ENCODE peak calls at places on chromosomes 16 and 17, in nine cellular contexts. O is fibroblast of lung, M is tibial artery, I is tibial nerve, H is lung, B is transverse colon, U is PC-3, F is AG04450, K is lower lobe of right lung. Y is an unnamed sample.

GRCh38 chr16:57155702-57156350 is 30.0 kb downstream of the PSME3IP1 start:
- DNase-seq in F (no peak), B (no peak), H (no peak), M (no peak), U (no peak), I (no peak), K (no peak), O (no peak), Y (no peak)

GRCh38 chr16:64339052-64339770 is 782.7 kb downstream of the CDH11 start:
- DNase-seq in B (no peak), F (peak; percentile 21), O (peak; percentile 84), U (peak; percentile 74), M (no peak), H (no peak), K (no peak), I (no peak), Y (no peak)

GRCh38 chr16:10965440-10966039 is 21.2 kb downstream of the CLEC16A start:
- DNase-seq in B (no peak), K (no peak), O (no peak), U (no peak), M (no peak), H (no peak), I (no peak), F (no peak), Y (no peak)

GRCh38 chr16:74951676-74952075 is 33.2 kb downstream of the WDR59 start:
- DNase-seq in K (no peak), O (no peak), H (no peak), M (peak; percentile 24), I (no peak), B (no peak), F (no peak), U (no peak), Y (no peak)

GRCh38 chr17:73564856-73565255 is 79.4 kb downstream of the SDK2 start:
- DNase-seq in K (no peak), H (no peak), I (no peak), O (no peak), M (no peak), F (no peak), B (peak; percentile 17), U (peak; percentile 79), Y (no peak)

GRCh38 chr17:79814966-79815835 is 18.3 kb upstream of the CBX8 start:
- DNase-seq in B (peak; percentile 68), O (no peak), I (no peak), F (no peak), U (peak; percentile 70), M (no peak), K (peak; percentile 83), H (peak; percentile 67), Y (no peak)

GRCh38 chr17:15456972-15457722 is 10.3 kb downstream of the CDRT4 start:
- DNase-seq in B (peak; percentile 46), U (peak; percentile 45), O (peak; percentile 87), M (peak; percentile 84), I (peak; percentile 78), K (no peak), H (peak; percentile 51), F (peak; percentile 80), Y (peak; percentile 54)

GRCh38 chr16:67989322-67990017 is 9.2 kb upstream of the DPEP3 start:
- DNase-seq in O (no peak), H (no peak), F (no peak), B (no peak), U (no peak), M (no peak), I (no peak), K (no peak), Y (no peak)

GRCh38 chr17:77649717-77650211 is 308.7 kb upstream of the TNRC6C start:
- DNase-seq in K (no peak), O (peak; percentile 75), M (no peak), U (peak; percentile 66), B (no peak), I (no peak), H (no peak), F (no peak), Y (no peak)

GRCh38 chr17:45709889-45710288 is 74.2 kb upstream of the CRHR1 start:
- DNase-seq in H (no peak), U (no peak), B (no peak), O (no peak), F (no peak), M (no peak), I (no peak), K (no peak), Y (no peak)

GRCh38 chr17:42163113-42163512 is 8.3 kb upstream of the RAB5C start:
- DNase-seq in H (no peak), B (peak; percentile 27), I (no peak), O (no peak), U (no peak), F (no peak), K (no peak), M (no peak), Y (no peak)

GRCh38 chr17:67601897-67602296 is 115.8 kb upstream of the NOL11 start:
- DNase-seq in M (no peak), F (no peak), U (no peak), I (no peak), B (no peak), O (no peak), K (no peak), H (no peak), Y (no peak)

GRCh38 chr17:61284174-61284573 is 115.5 kb upstream of the TBX2 start:
- DNase-seq in H (no peak), U (peak; percentile 57), O (peak; percentile 91), F (no peak), M (no peak), B (no peak), K (no peak), I (no peak), Y (no peak)

GRCh38 chr16:27972500-27972899 is 91.0 kb downstream of the GSG1L start:
- DNase-seq in H (no peak), I (no peak), K (no peak), U (peak; percentile 56), F (no peak), O (peak; percentile 15), M (no peak), B (peak; percentile 11), Y (no peak)

DNA sequence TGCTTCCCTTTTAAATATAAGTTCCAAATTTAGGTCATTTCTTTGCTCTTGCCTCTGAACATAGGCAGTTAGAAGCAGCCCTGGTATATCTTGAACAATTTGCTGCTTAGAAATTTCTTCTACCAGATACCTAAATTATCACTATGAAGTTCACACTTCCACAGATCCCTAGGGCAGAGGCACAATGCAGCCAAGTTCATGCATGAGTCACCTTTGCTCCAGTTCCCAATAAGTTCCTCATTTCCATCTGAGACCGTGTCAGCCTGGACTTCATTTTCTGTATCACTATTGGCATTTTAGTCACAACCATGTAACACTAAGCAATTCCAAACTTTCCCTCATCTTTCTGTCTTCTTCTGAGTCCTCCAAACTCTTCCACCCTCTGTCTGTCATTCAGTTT is 44.9 kb downstream of the KCNJ16 start:
- DNase-seq in M (no peak), F (no peak), H (no peak), I (no peak), U (no peak), O (peak; percentile 29), B (no peak), K (no peak), Y (no peak)
- H3K27ac ChIP-seq in M (no peak overlapping the region), F (no peak overlapping the region), H (no peak overlapping the region), I (no peak overlapping the region), U (no peak overlapping the region), O (no peak overlapping the region), B (no peak overlapping the region), K (no peak overlapping the region), Y (no peak overlapping the region)

DNA sequence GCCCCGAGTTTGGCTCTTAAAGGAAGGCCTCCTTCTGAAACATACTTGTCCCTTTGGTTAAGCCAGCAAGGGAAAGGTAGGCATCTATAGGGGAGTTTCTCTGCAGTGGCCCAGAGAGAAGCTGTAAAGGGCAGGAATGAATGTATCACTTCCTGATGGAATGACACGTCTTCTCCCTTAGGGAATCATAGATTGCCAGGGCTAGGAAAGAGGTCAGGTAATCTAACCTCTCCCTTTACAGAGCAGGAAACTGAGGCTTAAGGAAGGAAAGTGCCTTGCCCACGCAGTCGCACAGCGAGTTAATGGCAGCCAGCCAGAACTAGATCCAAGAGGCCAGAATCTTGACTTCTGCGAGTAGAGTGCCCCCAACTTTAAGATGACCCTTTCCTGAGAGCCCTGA is 66.1 kb downstream of the NEUROD2 start:
- DNase-seq in K (no peak), U (no peak), H (no peak), B (no peak), F (no peak), O (no peak), M (no peak), I (no peak), Y (no peak)
- TF ChIP-seq CTCF in K (no peak), U (no peak), H (no peak), B (no peak), F (no peak), O (no peak), M (no peak), I (no peak), Y (no peak)

DNA sequence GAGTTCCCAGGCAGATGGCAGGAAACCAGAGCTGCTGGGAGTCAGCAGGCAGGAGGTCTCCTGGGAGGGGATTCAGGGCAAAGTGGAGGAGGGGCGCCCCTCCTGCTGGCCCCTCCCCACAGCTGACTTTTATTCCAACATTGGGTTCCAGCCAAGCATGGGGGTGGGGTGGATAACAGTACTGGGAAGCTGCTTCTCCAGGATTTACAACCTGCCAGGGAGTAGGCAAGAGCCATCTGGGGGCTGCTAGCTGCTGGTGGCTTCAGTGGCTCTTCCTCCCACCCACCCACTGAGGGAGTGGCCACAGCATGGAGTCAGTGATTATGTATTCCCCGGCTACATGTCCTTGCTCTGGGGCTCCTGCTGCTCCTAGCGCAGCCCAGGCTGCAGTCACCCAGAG is 36.8 kb downstream of the TMEM132E start:
- DNase-seq in O (no peak), F (no peak), I (no peak), H (no peak), K (no peak), M (no peak), B (no peak), U (no peak), Y (no peak)
- H3K4me3 ChIP-seq in O (no peak overlapping the region), F (no peak overlapping the region), I (no peak overlapping the region), H (no peak overlapping the region), K (no peak overlapping the region), M (no peak overlapping the region), B (no peak overlapping the region), U (no peak overlapping the region), Y (no peak overlapping the region)

GRCh38 chr16:24206926-24207325 is 49.2 kb upstream of the CACNG3 start:
- DNase-seq in K (no peak), I (no peak), U (no peak), O (no peak), H (no peak), M (no peak), F (no peak), B (no peak), Y (no peak)

GRCh38 chr16:24203675-24204074 is 52.5 kb upstream of the CACNG3 start:
- DNase-seq in H (no peak), F (no peak), M (no peak), O (no peak), U (no peak), K (no peak), B (no peak), I (no peak), Y (no peak)

GRCh38 chr16:24204150-24204665 is 51.9 kb upstream of the CACNG3 start:
- DNase-seq in B (no peak), U (no peak), I (no peak), H (no peak), M (no peak), O (no peak), F (no peak), K (no peak), Y (no peak)

DNA sequence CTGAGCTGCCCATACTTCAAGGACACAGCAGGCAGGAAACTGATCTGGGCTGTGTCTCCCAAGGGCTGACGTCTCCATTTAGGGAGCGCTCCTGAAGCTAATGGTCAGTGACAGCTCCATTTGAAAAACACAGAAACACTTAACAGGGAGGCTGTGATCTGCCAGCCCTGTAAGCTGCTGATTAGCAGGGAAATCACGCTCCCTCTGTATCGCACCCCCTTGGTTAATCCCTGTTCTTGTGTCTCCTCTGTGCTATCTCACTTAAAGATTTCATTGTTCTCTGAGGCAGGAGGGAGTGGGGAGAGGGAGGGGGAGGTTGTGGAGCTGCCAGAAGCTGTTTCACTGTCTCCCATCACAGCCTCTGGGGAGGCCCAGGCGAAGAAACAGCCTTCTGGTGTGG is 47.4 kb upstream of the CACNG3 start:
- DNase-seq in F (no peak), U (no peak), I (no peak), K (no peak), H (no peak), B (no peak), M (no peak), O (no peak), Y (peak; percentile 69)
- H3K27ac ChIP-seq in F (no peak overlapping the region), U (no peak overlapping the region), I (no peak overlapping the region), K (no peak overlapping the region), H (no peak overlapping the region), B (no peak overlapping the region), M (no peak overlapping the region), O (no peak overlapping the region), Y (peak overlapping the region; percentile 67)

Y was measured in dorsolateral prefrontal cortex.